ENCODE peak calls at places on chromosomes 5 and 9, in four cellular contexts. F is endothelial cell, M is iPS DF 19.7, K is NCI-H345. S is an unnamed sample.
A peak's percentile ranks its signal among the peaks of the same experiment; 100 is the strongest.

GRCh38 chr9:115035872-115036612 is 81.9 kb downstream of the TNC start:
- DNase-seq in F (no peak), M (no peak), K (no peak), S (no peak)

GRCh38 chr9:133580971-133581370 is 28.2 kb downstream of the FAM163B start:
- DNase-seq in F (no peak), M (no peak), K (no peak), S (no peak)

GRCh38 chr5:103111458-103111857 is 8.5 kb downstream of the GIN1 start:
- DNase-seq in F (no peak), M (no peak), K (no peak), S (no peak)

GRCh38 chr9:4222357-4222756 is 77.5 kb downstream of the GLIS3 start:
- DNase-seq in F (no peak), M (no peak), K (no peak), S (no peak)

GRCh38 chr5:133049726-133050048 is 2.1 kb upstream of the HSPA4 start:
- DNase-seq in F (no peak), M (no peak), K (no peak), S (no peak)

GRCh38 chr9:83599071-83599470 is 23.9 kb upstream of the IDNK start:
- DNase-seq in F (no peak), M (no peak), K (no peak), S (no peak)

GRCh38 chr5:1415059-1415425 is 30.2 kb downstream of the SLC6A3 start:
- DNase-seq in F (no peak), M (no peak), K (no peak), S (no peak)

GRCh38 chr9:105637787-105638395 is 24.4 kb upstream of the TAL2 start:
- DNase-seq in F (no peak), M (no peak), K (no peak), S (no peak)

GRCh38 chr5:178394074-178394473 is 161.5 kb upstream of the PHYKPL start:
- DNase-seq in F (no peak), M (no peak), K (no peak), S (no peak)

GRCh38 chr9:113623851-113624485 is 160.4 kb downstream of the RGS3 start:
- DNase-seq in F (no peak), M (no peak), K (no peak), S (no peak)

GRCh38 chr9:123373941-123374340 is 17.9 kb downstream of the CRB2 start:
- DNase-seq in F (no peak), M (no peak), K (no peak), S (no peak)

GRCh38 chr9:71025728-71026127 is 95.7 kb downstream of the TRPM3 start:
- DNase-seq in F (no peak), M (no peak), K (no peak), S (no peak)

GRCh38 chr5:127040779-127041520 is 10.6 kb upstream of the MARCHF3 start:
- DNase-seq in F (no peak), M (no peak), K (peak; percentile 84), S (peak; percentile 74)

GRCh38 chr9:120924698-120925534 is 1.7 kb downstream of the TRAF1 start:
- DNase-seq in F (no peak), M (no peak), K (no peak), S (no peak)

GRCh38 chr5:166165600-166165999 is 2125.8 kb upstream of the WWC1 start:
- DNase-seq in F (peak; percentile 51), M (no peak), K (peak; percentile 4), S (no peak)

GRCh38 chr9:92887880-92888338 is 10.1 kb upstream of the ZNF484 start:
- DNase-seq in F (no peak), M (no peak), K (no peak), S (no peak)

GRCh38 chr9:88378317-88378716 is 9.9 kb upstream of the SPIN1 start:
- DNase-seq in F (no peak), M (peak; percentile 86), K (no peak), S (no peak)

GRCh38 chr9:116405321-116405720 is 251.7 kb downstream of the PAPPA start:
- DNase-seq in F (no peak), M (no peak), K (no peak), S (no peak)

GRCh38 chr5:12322042-12322441 is 417.8 kb upstream of the CTNND2 start:
- DNase-seq in F (no peak), M (no peak), K (no peak), S (no peak)